ENCODE peak calls at places on chromosomes 13 and 19, in six cellular contexts. V, E, I, L, T and K are unnamed samples.

GRCh38 chr13:98267080-98267912 is 90.2 kb upstream of the RNF113B start:
- DNase-seq in I (peak), L (no peak), V (peak), E (no peak), T (no peak), K (no peak)

GRCh38 chr13:53028637-53029121 is at the start of gene OLFM4:
- DNase-seq in L (no peak), E (no peak), T (no peak), I (no peak), V (no peak), K (no peak)

GRCh38 chr13:49443327-49443688 is 556 bp downstream of the CAB39L start:
- DNase-seq in T (peak), V (peak), E (no peak), I (peak), L (no peak), K (no peak)

GRCh38 chr13:40189885-40190655 is 476.4 kb downstream of the FOXO1 start:
- DNase-seq in E (peak), I (no peak), T (no peak), L (peak), V (no peak), K (no peak)

GRCh38 chr13:111043575-111043982 is 71.5 kb upstream of the ARHGEF7 start:
- DNase-seq in V (no peak), L (peak), I (peak), E (no peak), T (no peak), K (peak)

GRCh38 chr13:79870766-79871165 is 389.8 kb downstream of the NDFIP2 start:
- DNase-seq in E (no peak), T (no peak), V (peak), L (no peak), I (no peak), K (no peak)

GRCh38 chr19:42276821-42277220 is 7.8 kb downstream of the CIC start:
- DNase-seq in V (peak), E (no peak), L (no peak), T (peak), I (no peak), K (no peak)

GRCh38 chr19:14363203-14364097 is 17.8 kb upstream of the ADGRE5 start:
- DNase-seq in I (peak), V (peak), T (peak), E (peak), L (peak), K (peak)